ENCODE peak calls at places on chromosomes 4 and X, in five cellular contexts. G is GM12878, F is astrocyte, B is fibroblast of lung, E is endothelial cell of umbilical vein. T is an unnamed sample.

GRCh38 chrX:38804481-38805293 is 3.4 kb downstream of the MID1IP1 start:
- DNase-seq in F (no peak), G (no peak), B (no peak), E (peak; percentile 22), T (no peak)

GRCh38 chr4:105859233-105859632 is 36.0 kb upstream of the NPNT start:
- DNase-seq in E (peak; percentile 59), B (peak; percentile 83), F (peak; percentile 58), G (peak; percentile 9), T (no peak)

GRCh38 chr4:23728393-23728792 is 161.5 kb downstream of the PPARGC1A start:
- DNase-seq in E (no peak), B (peak; percentile 85), F (peak; percentile 99), G (no peak), T (peak; percentile 71)

GRCh38 chr4:133320576-133321170 is 171.6 kb downstream of the PCDH10 start:
- DNase-seq in B (peak; percentile 42), E (peak; percentile 51), F (peak; percentile 11), G (no peak), T (no peak)

GRCh38 chrX:148634591-148634990 is 134.2 kb downstream of the AFF2 start:
- DNase-seq in E (no peak), B (no peak), G (no peak), F (no peak), T (no peak)

GRCh38 chr4:38615847-38616246 is 48.2 kb upstream of the KLF3 start:
- DNase-seq in G (no peak), B (no peak), E (no peak), F (no peak), T (no peak)

GRCh38 chr4:111923786-111924185 is 221.5 kb upstream of the FAM241A start:
- DNase-seq in B (no peak), G (no peak), E (no peak), F (peak; percentile 24), T (no peak)

GRCh38 chrX:143669395-143669794 is 33.5 kb upstream of the SLITRK4 start:
- DNase-seq in E (no peak), B (no peak), F (no peak), G (no peak), T (no peak)

GRCh38 chr4:1060121-1060520 is 48.7 kb downstream of the FGFRL1 start:
- DNase-seq in E (no peak), F (no peak), G (no peak), B (no peak), T (no peak)

GRCh38 chr4:187251896-187252295 is 528.2 kb upstream of the FAT1 start:
- DNase-seq in F (peak; percentile 32), G (no peak), B (no peak), E (no peak), T (no peak)

GRCh38 chr4:68299492-68300457 is 50.1 kb downstream of the YTHDC1 start:
- DNase-seq in G (no peak), E (no peak), B (no peak), F (no peak), T (no peak)

GRCh38 chr4:8231551-8232049 is 32.5 kb downstream of the SH3TC1 start:
- DNase-seq in F (no peak), B (no peak), E (no peak), G (no peak), T (no peak)

GRCh38 chr4:40918330-40918729 is 168.6 kb downstream of the NSUN7 start:
- DNase-seq in G (no peak), F (peak; percentile 53), B (peak; percentile 88), E (peak; percentile 36), T (no peak)

GRCh38 chrX:77719388-77719787 is 66.6 kb downstream of the ATRX start:
- DNase-seq in F (no peak), G (no peak), B (no peak), E (no peak), T (no peak)

GRCh38 chrX:10634681-10635161 is 14.3 kb upstream of the MID1 start:
- DNase-seq in G (no peak), E (no peak), B (peak; percentile 78), F (peak; percentile 95), T (peak; percentile 89)

GRCh38 chr4:5891563-5892320 is 1.1 kb downstream of the CRMP1 start:
- DNase-seq in E (no peak), B (no peak), G (no peak), F (no peak), T (no peak)
- TF ChIP-seq EZH2 in E (peak; percentile 14), B (peak; percentile 16), G (no peak), F (peak; percentile 74), T (peak; percentile 55)

GRCh38 chr4:152937535-152938236 is 1.6 kb downstream of the FHDC1 start:
- DNase-seq in F (peak; percentile 34), E (peak; percentile 26), B (peak; percentile 33), G (no peak), T (no peak)

GRCh38 chr4:152937280-152937534 is 1.1 kb downstream of the FHDC1 start:
- DNase-seq in F (no peak), G (no peak), E (no peak), B (no peak), T (no peak)

GRCh38 chr4:152935138-152935537 is 985 bp upstream of the FHDC1 start:
- DNase-seq in F (no peak), E (no peak), G (no peak), B (no peak), T (peak; percentile 21)

GRCh38 chr4:152936446-152937279 is 540 bp downstream of the FHDC1 start:
- DNase-seq in E (peak; percentile 21), F (peak; percentile 27), B (no peak), G (no peak), T (no peak)

DNA sequence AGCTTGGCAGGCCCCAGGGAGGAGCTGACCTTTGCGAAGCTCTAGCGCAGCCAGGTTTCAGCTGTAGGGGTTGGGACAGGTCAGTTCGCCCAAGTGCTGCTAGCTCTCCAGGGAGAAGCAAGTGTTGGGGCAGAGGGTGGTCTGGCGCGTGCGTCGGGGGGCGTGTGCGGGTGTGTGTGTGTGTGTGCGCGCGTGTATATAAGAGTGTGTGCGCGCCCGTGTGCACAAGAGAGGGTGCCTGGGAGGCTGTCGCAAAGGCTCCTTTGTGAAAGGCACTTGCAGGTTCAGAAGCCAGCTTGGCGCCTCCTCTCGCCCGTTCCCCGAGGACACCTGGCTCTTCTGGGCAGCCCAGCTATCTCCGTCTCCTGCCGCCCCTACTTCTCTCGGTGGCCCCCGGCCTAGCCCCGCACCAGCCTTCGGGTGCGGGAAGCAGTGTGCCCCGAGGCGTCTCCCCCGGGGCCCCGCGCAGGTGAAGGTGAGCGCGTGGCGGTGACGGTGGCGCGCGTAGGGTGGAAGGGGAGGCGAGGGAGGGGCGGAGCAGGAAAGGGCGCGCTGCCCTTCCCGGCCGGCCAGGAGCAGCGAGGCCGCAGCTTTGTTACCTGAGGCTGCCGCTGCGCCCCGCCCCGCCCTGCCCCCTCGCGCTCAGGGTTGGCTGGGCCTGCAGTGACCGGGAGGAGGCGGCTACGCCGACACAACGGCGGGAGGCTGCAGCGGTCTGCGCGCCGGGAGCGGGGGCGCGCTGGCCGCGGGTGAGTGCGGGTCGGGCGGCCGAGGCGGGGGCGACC is at the start of gene FHDC1:
- DNase-seq in F (peak; percentile 19), B (no peak), E (no peak), G (no peak), T (peak; percentile 9)
- TF ChIP-seq EZH2 in F (no peak), B (peak; percentile 62), E (no peak), G (no peak), T (no peak)

GRCh38 chr4:4852591-4853362 is 6.7 kb upstream of the MSX1 start:
- DNase-seq in G (no peak), F (peak; percentile 63), B (peak; percentile 38), E (peak; percentile 22), T (no peak)
- TF ChIP-seq EZH2 in G (no peak), F (no peak), B (no peak), E (peak; percentile 74), T (peak; percentile 53)

GRCh38 chr4:114599231-114600065 is 841 bp downstream of the UGT8 start:
- DNase-seq in E (no peak), B (peak; percentile 13), G (no peak), F (peak; percentile 1), T (no peak)
- TF ChIP-seq EZH2 in E (peak; percentile 60), B (peak; percentile 75), G (no peak), F (peak; percentile 72), T (peak; percentile 75)

DNA sequence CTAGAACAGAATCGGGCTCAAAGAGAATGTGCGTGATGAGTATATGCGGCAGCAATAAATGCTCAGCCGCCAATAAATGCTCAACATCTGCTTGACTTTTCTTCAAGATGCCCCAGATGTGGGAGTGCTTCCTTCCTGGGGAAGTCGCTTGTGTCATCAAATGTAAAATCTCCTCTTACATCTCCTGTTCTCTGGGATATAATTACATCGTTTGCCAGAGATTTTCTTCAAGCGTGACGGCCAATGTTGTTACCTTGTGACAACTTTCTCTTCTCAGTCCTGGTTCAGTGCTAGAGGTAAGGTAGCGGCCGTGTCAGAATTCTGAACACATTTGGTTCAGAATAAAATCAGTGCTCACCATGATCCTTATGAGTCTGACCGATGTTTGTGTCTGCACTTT is 102.5 kb downstream of the ASMT start:
- DNase-seq in G (no peak), E (no peak), B (no peak), F (no peak), T (no peak)
- TF ChIP-seq EZH2 in G (no peak), E (no peak), B (no peak), F (no peak), T (no peak)

GRCh38 chr4:74098628-74098995 is 383 bp downstream of the CXCL2 start:
- DNase-seq in F (no peak), B (peak; percentile 7), G (no peak), E (peak; percentile 38), T (no peak)
- TF ChIP-seq EZH2 in F (no peak), B (no peak), G (no peak), E (no peak), T (no peak)

T was measured in keratinocyte.